ENCODE peak calls at places on chromosomes 6 and 20, in ten cellular contexts. A, E, N, H, B, J, Y, G, I and D are unnamed samples.

GRCh38 chr20:62203378-62204030 is 16.6 kb downstream of the HRH3 start:
- DNase-seq in B (no peak), E (peak; percentile 34), N (no peak), I (no peak), J (no peak), A (peak; percentile 27), Y (no peak), H (no peak), G (no peak), D (peak; percentile 35)

GRCh38 chr6:110799181-110799580 is 16.1 kb downstream of the CDK19 start:
- DNase-seq in Y (no peak), E (no peak), B (no peak), H (no peak), G (no peak), N (no peak), A (no peak), I (no peak), J (no peak), D (no peak)

GRCh38 chr6:119170427-119171407 is 92.3 kb upstream of the FAM184A start:
- DNase-seq in J (no peak), G (no peak), N (no peak), B (no peak), Y (no peak), H (no peak), I (peak; percentile 40), A (no peak), E (peak; percentile 43), D (peak; percentile 49)

GRCh38 chr6:129188795-129189194 is 305.9 kb downstream of the LAMA2 start:
- DNase-seq in I (peak; percentile 28), H (no peak), A (no peak), Y (no peak), E (no peak), N (no peak), B (no peak), G (no peak), J (no peak), D (no peak)

GRCh38 chr6:134911532-134911931 is 38.4 kb downstream of the ALDH8A1 start:
- DNase-seq in A (no peak), B (no peak), H (no peak), J (no peak), E (peak; percentile 78), Y (no peak), N (no peak), I (peak; percentile 70), G (no peak), D (peak; percentile 65)

GRCh38 chr20:57390604-57391438 is at the start of gene RBM38:
- DNase-seq in H (peak; percentile 95), A (peak; percentile 79), E (peak; percentile 61), I (peak; percentile 57), G (peak; percentile 66), Y (no peak), J (peak; percentile 62), N (peak; percentile 92), B (peak; percentile 75), D (peak; percentile 59)

GRCh38 chr6:117602899-117603588 is 733 bp upstream of the GOPC start:
- DNase-seq in I (no peak), E (no peak), H (no peak), Y (no peak), B (no peak), A (no peak), G (no peak), J (no peak), N (no peak), D (no peak)

GRCh38 chr6:13397359-13398080 is 69.2 kb upstream of the TBC1D7 start:
- DNase-seq in I (no peak), H (peak; percentile 81), A (no peak), B (no peak), N (no peak), J (no peak), G (peak; percentile 25), Y (no peak), E (no peak), D (no peak)

GRCh38 chr6:39218868-39219567 is 10.3 kb downstream of the KCNK5 start:
- DNase-seq in I (peak; percentile 5), N (no peak), H (no peak), Y (no peak), E (peak; percentile 14), A (no peak), J (no peak), B (no peak), G (no peak), D (no peak)

GRCh38 chr6:136562211-136562610 is 12.0 kb upstream of the MAP7 start:
- DNase-seq in E (no peak), G (no peak), I (no peak), N (no peak), A (no peak), J (no peak), B (no peak), H (no peak), Y (no peak), D (no peak)

GRCh38 chr6:901696-902455 is 208.9 kb upstream of the EXOC2 start:
- DNase-seq in B (no peak), E (peak; percentile 6), G (no peak), N (no peak), Y (no peak), I (peak; percentile 78), A (no peak), H (no peak), J (no peak), D (no peak)

GRCh38 chr6:105204768-105205167 is 25.0 kb upstream of the POPDC3 start:
- DNase-seq in G (no peak), B (no peak), A (no peak), E (no peak), J (no peak), Y (no peak), N (no peak), H (no peak), I (no peak), D (no peak)